ENCODE peak calls at places on chromosomes 16 and 17, in nine cellular contexts. One of them, this sample, is unnamed.

GRCh38 chr16:57576429-57576870 is 34.0 kb downstream of the ADGRG5 start:
- DNase-seq in stomach: peak; percentile 87
- DNase-seq in ovary: peak; percentile 77
- DNase-seq in heart left ventricle: peak; percentile 56
- DNase-seq in cardiac muscle cell: peak; percentile 85
- DNase-seq in CD8-positive, alpha-beta memory T cell: peak; percentile 86
- DNase-seq in transverse colon: peak; percentile 81
- DNase-seq in GM12878: peak; percentile 26
- DNase-seq in suprapubic skin: no peak
- DNase-seq in this sample: peak; percentile 71

GRCh38 chr16:31253642-31254045 is 6.1 kb upstream of the ITGAM start:
- DNase-seq in suprapubic skin: no peak
- DNase-seq in ovary: no peak
- DNase-seq in cardiac muscle cell: peak; percentile 10
- DNase-seq in CD8-positive, alpha-beta memory T cell: no peak
- DNase-seq in stomach: peak; percentile 27
- DNase-seq in GM12878: no peak
- DNase-seq in heart left ventricle: peak; percentile 12
- DNase-seq in transverse colon: peak; percentile 13
- DNase-seq in this sample: peak; percentile 65

GRCh38 chr16:74667215-74667765 is 613 bp upstream of the RFWD3 start:
- DNase-seq in suprapubic skin: no peak
- DNase-seq in CD8-positive, alpha-beta memory T cell: peak; percentile 48
- DNase-seq in transverse colon: peak; percentile 19
- DNase-seq in cardiac muscle cell: peak; percentile 71
- DNase-seq in ovary: peak; percentile 41
- DNase-seq in heart left ventricle: peak; percentile 15
- DNase-seq in stomach: peak; percentile 34
- DNase-seq in GM12878: no peak
- DNase-seq in this sample: peak; percentile 36

GRCh38 chr17:48351916-48352332 is 78.1 kb downstream of the SKAP1 start:
- DNase-seq in stomach: no peak
- DNase-seq in GM12878: no peak
- DNase-seq in suprapubic skin: no peak
- DNase-seq in ovary: no peak
- DNase-seq in CD8-positive, alpha-beta memory T cell: no peak
- DNase-seq in heart left ventricle: no peak
- DNase-seq in cardiac muscle cell: peak; percentile 40
- DNase-seq in transverse colon: no peak
- DNase-seq in this sample: peak; percentile 12

GRCh38 chr17:1999557-2000251 is 25.4 kb downstream of the RTN4RL1 start:
- DNase-seq in heart left ventricle: peak; percentile 73
- DNase-seq in GM12878: no peak
- DNase-seq in CD8-positive, alpha-beta memory T cell: no peak
- DNase-seq in stomach: peak; percentile 81
- DNase-seq in cardiac muscle cell: peak; percentile 86
- DNase-seq in transverse colon: peak; percentile 67
- DNase-seq in suprapubic skin: no peak
- DNase-seq in ovary: peak; percentile 59
- DNase-seq in this sample: peak; percentile 86

GRCh38 chr16:67260426-67261063 is 11.8 kb downstream of the SLC9A5 start:
- DNase-seq in suprapubic skin: no peak
- DNase-seq in ovary: no peak
- DNase-seq in cardiac muscle cell: peak; percentile 73
- DNase-seq in heart left ventricle: no peak
- DNase-seq in GM12878: no peak
- DNase-seq in CD8-positive, alpha-beta memory T cell: no peak
- DNase-seq in stomach: peak; percentile 61
- DNase-seq in transverse colon: no peak
- DNase-seq in this sample: peak; percentile 51

GRCh38 chr16:85169333-85170065 is 57.2 kb upstream of the CIBAR2 start:
- DNase-seq in transverse colon: no peak
- DNase-seq in stomach: no peak
- DNase-seq in CD8-positive, alpha-beta memory T cell: peak; percentile 30
- DNase-seq in cardiac muscle cell: peak; percentile 64
- DNase-seq in heart left ventricle: no peak
- DNase-seq in suprapubic skin: no peak
- DNase-seq in GM12878: no peak
- DNase-seq in ovary: peak; percentile 55
- DNase-seq in this sample: no peak

GRCh38 chr16:55711959-55712876 is 56.4 kb downstream of the SLC6A2 start:
- DNase-seq in suprapubic skin: no peak
- DNase-seq in heart left ventricle: peak; percentile 49
- DNase-seq in CD8-positive, alpha-beta memory T cell: peak; percentile 65
- DNase-seq in transverse colon: peak; percentile 40
- DNase-seq in ovary: peak; percentile 47
- DNase-seq in GM12878: no peak
- DNase-seq in stomach: peak; percentile 66
- DNase-seq in cardiac muscle cell: peak; percentile 83
- DNase-seq in this sample: peak; percentile 60

GRCh38 chr16:90077240-90077756 is at the start of gene PRDM7:
- DNase-seq in cardiac muscle cell: peak; percentile 89
- DNase-seq in suprapubic skin: peak; percentile 97
- DNase-seq in ovary: peak; percentile 96
- DNase-seq in transverse colon: peak; percentile 95
- DNase-seq in heart left ventricle: peak; percentile 93
- DNase-seq in stomach: peak; percentile 94
- DNase-seq in CD8-positive, alpha-beta memory T cell: peak; percentile 94
- DNase-seq in GM12878: peak; percentile 79
- DNase-seq in this sample: peak; percentile 97

GRCh38 chr16:2511128-2511785 is 2.5 kb upstream of the ATP6V0C start:
- DNase-seq in suprapubic skin: peak; percentile 92
- DNase-seq in transverse colon: peak; percentile 71
- DNase-seq in stomach: peak; percentile 58
- DNase-seq in GM12878: no peak
- DNase-seq in cardiac muscle cell: no peak
- DNase-seq in heart left ventricle: peak; percentile 59
- DNase-seq in ovary: peak; percentile 87
- DNase-seq in CD8-positive, alpha-beta memory T cell: no peak
- DNase-seq in this sample: no peak

GRCh38 chr17:83193336-83194188 is 114.2 kb downstream of the METRNL start:
- DNase-seq in cardiac muscle cell: no peak
- DNase-seq in transverse colon: peak; percentile 8
- DNase-seq in heart left ventricle: peak; percentile 8
- DNase-seq in suprapubic skin: peak; percentile 78
- DNase-seq in CD8-positive, alpha-beta memory T cell: peak; percentile 38
- DNase-seq in stomach: peak; percentile 23
- DNase-seq in ovary: peak; percentile 28
- DNase-seq in GM12878: no peak
- DNase-seq in this sample: no peak

GRCh38 chr17:55661359-55661758 is 61.3 kb downstream of the TMEM100 start:
- DNase-seq in suprapubic skin: no peak
- DNase-seq in cardiac muscle cell: no peak
- DNase-seq in heart left ventricle: no peak
- DNase-seq in transverse colon: no peak
- DNase-seq in ovary: no peak
- DNase-seq in GM12878: no peak
- DNase-seq in CD8-positive, alpha-beta memory T cell: no peak
- DNase-seq in stomach: no peak
- DNase-seq in this sample: no peak

GRCh38 chr16:88478115-88478514 is 25.0 kb downstream of the ZFPM1 start:
- DNase-seq in GM12878: no peak
- DNase-seq in cardiac muscle cell: no peak
- DNase-seq in suprapubic skin: no peak
- DNase-seq in stomach: no peak
- DNase-seq in CD8-positive, alpha-beta memory T cell: peak; percentile 65
- DNase-seq in ovary: no peak
- DNase-seq in transverse colon: no peak
- DNase-seq in heart left ventricle: no peak
- DNase-seq in this sample: no peak

GRCh38 chr16:21646721-21647561 is 5.5 kb downstream of the IGSF6 start:
- DNase-seq in ovary: no peak
- DNase-seq in GM12878: peak; percentile 99
- DNase-seq in transverse colon: peak; percentile 62
- DNase-seq in heart left ventricle: no peak
- DNase-seq in stomach: peak; percentile 35
- DNase-seq in CD8-positive, alpha-beta memory T cell: peak; percentile 85
- DNase-seq in cardiac muscle cell: no peak
- DNase-seq in suprapubic skin: no peak
- DNase-seq in this sample: peak; percentile 66

GRCh38 chr16:26645629-26646028 is 421.1 kb upstream of the C16orf82 start:
- DNase-seq in transverse colon: no peak
- DNase-seq in cardiac muscle cell: peak; percentile 67
- DNase-seq in ovary: no peak
- DNase-seq in heart left ventricle: no peak
- DNase-seq in CD8-positive, alpha-beta memory T cell: no peak
- DNase-seq in suprapubic skin: no peak
- DNase-seq in GM12878: no peak
- DNase-seq in stomach: no peak
- DNase-seq in this sample: no peak

GRCh38 chr16:86227801-86228200 is 282.5 kb upstream of the FOXF1 start:
- DNase-seq in transverse colon: no peak
- DNase-seq in CD8-positive, alpha-beta memory T cell: no peak
- DNase-seq in heart left ventricle: no peak
- DNase-seq in cardiac muscle cell: no peak
- DNase-seq in suprapubic skin: peak; percentile 29
- DNase-seq in GM12878: no peak
- DNase-seq in ovary: no peak
- DNase-seq in stomach: peak; percentile 17
- DNase-seq in this sample: no peak

GRCh38 chr17:72165202-72165972 is 44.6 kb downstream of the SOX9 start:
- DNase-seq in GM12878: no peak
- DNase-seq in suprapubic skin: no peak
- DNase-seq in cardiac muscle cell: no peak
- DNase-seq in heart left ventricle: no peak
- DNase-seq in ovary: no peak
- DNase-seq in transverse colon: no peak
- DNase-seq in stomach: no peak
- DNase-seq in CD8-positive, alpha-beta memory T cell: no peak
- DNase-seq in this sample: no peak

GRCh38 chr17:71098071-71098470 is 928.7 kb downstream of the KCNJ2 start:
- DNase-seq in ovary: no peak
- DNase-seq in transverse colon: no peak
- DNase-seq in CD8-positive, alpha-beta memory T cell: no peak
- DNase-seq in heart left ventricle: no peak
- DNase-seq in suprapubic skin: no peak
- DNase-seq in stomach: no peak
- DNase-seq in GM12878: no peak
- DNase-seq in cardiac muscle cell: no peak
- DNase-seq in this sample: no peak

GRCh38 chr17:49381033-49381432 is 19.0 kb upstream of the ZNF652 start:
- DNase-seq in ovary: no peak
- DNase-seq in transverse colon: no peak
- DNase-seq in cardiac muscle cell: no peak
- DNase-seq in stomach: no peak
- DNase-seq in CD8-positive, alpha-beta memory T cell: no peak
- DNase-seq in heart left ventricle: no peak
- DNase-seq in suprapubic skin: no peak
- DNase-seq in GM12878: no peak
- DNase-seq in this sample: no peak
- H3K27ac ChIP-seq in ovary: no peak overlapping the region
- H3K27ac ChIP-seq in transverse colon: peak overlapping the region; percentile 41
- H3K27ac ChIP-seq in cardiac muscle cell: no peak overlapping the region
- H3K27ac ChIP-seq in stomach: no peak overlapping the region
- H3K27ac ChIP-seq in CD8-positive, alpha-beta memory T cell: no peak overlapping the region
- H3K27ac ChIP-seq in heart left ventricle: no peak overlapping the region
- H3K27ac ChIP-seq in suprapubic skin: no peak overlapping the region
- H3K27ac ChIP-seq in GM12878: no peak overlapping the region
- H3K27ac ChIP-seq in this sample: no peak overlapping the region

GRCh38 chr16:69435977-69436729 is 11.7 kb downstream of the CYB5B start:
- DNase-seq in heart left ventricle: no peak
- DNase-seq in cardiac muscle cell: peak; percentile 14
- DNase-seq in ovary: no peak
- DNase-seq in CD8-positive, alpha-beta memory T cell: no peak
- DNase-seq in transverse colon: no peak
- DNase-seq in GM12878: no peak
- DNase-seq in suprapubic skin: no peak
- DNase-seq in stomach: peak; percentile 43
- DNase-seq in this sample: peak; percentile 35
- H3K4me1 ChIP-seq in heart left ventricle: peaks cover 6% of the 10 kb centered on the region
- H3K4me1 ChIP-seq in cardiac muscle cell: peaks cover 6% of the 10 kb centered on the region
- H3K4me1 ChIP-seq in ovary: peaks cover 2% of the 10 kb centered on the region
- H3K4me1 ChIP-seq in CD8-positive, alpha-beta memory T cell: no peaks in the 10 kb centered on the region
- H3K4me1 ChIP-seq in transverse colon: peaks cover 6% of the 10 kb centered on the region
- H3K4me1 ChIP-seq in GM12878: peaks cover 39% of the 10 kb centered on the region
- H3K4me1 ChIP-seq in suprapubic skin: peaks cover 10% of the 10 kb centered on the region
- H3K4me1 ChIP-seq in stomach: peaks cover 12% of the 10 kb centered on the region
- H3K4me1 ChIP-seq in this sample: peaks cover 8% of the 10 kb centered on the region

GRCh38 chr17:43720311-43721060 is 38.1 kb downstream of the SOST start:
- DNase-seq in transverse colon: peak; percentile 84
- DNase-seq in stomach: peak; percentile 78
- DNase-seq in cardiac muscle cell: peak; percentile 70
- DNase-seq in CD8-positive, alpha-beta memory T cell: peak; percentile 79
- DNase-seq in heart left ventricle: peak; percentile 87
- DNase-seq in suprapubic skin: peak; percentile 92
- DNase-seq in ovary: peak; percentile 80
- DNase-seq in GM12878: no peak
- DNase-seq in this sample: peak; percentile 77

GRCh38 chr17:43721537-43722268 is 36.9 kb downstream of the SOST start:
- DNase-seq in cardiac muscle cell: no peak
- DNase-seq in ovary: no peak
- DNase-seq in heart left ventricle: no peak
- DNase-seq in suprapubic skin: no peak
- DNase-seq in CD8-positive, alpha-beta memory T cell: no peak
- DNase-seq in transverse colon: no peak
- DNase-seq in GM12878: no peak
- DNase-seq in stomach: no peak
- DNase-seq in this sample: no peak

GRCh38 chr17:43717913-43718312 is 40.7 kb downstream of the SOST start:
- DNase-seq in cardiac muscle cell: no peak
- DNase-seq in suprapubic skin: no peak
- DNase-seq in heart left ventricle: no peak
- DNase-seq in ovary: no peak
- DNase-seq in CD8-positive, alpha-beta memory T cell: no peak
- DNase-seq in transverse colon: no peak
- DNase-seq in GM12878: no peak
- DNase-seq in stomach: no peak
- DNase-seq in this sample: no peak

GRCh38 chr17:43722269-43722619 is 36.3 kb downstream of the SOST start:
- DNase-seq in suprapubic skin: no peak
- DNase-seq in ovary: no peak
- DNase-seq in stomach: no peak
- DNase-seq in GM12878: no peak
- DNase-seq in heart left ventricle: no peak
- DNase-seq in CD8-positive, alpha-beta memory T cell: no peak
- DNase-seq in transverse colon: no peak
- DNase-seq in cardiac muscle cell: no peak
- DNase-seq in this sample: no peak

GRCh38 chr17:43719578-43719977 is 39.0 kb downstream of the SOST start:
- DNase-seq in cardiac muscle cell: no peak
- DNase-seq in CD8-positive, alpha-beta memory T cell: no peak
- DNase-seq in ovary: no peak
- DNase-seq in suprapubic skin: no peak
- DNase-seq in stomach: no peak
- DNase-seq in GM12878: no peak
- DNase-seq in transverse colon: no peak
- DNase-seq in heart left ventricle: no peak
- DNase-seq in this sample: no peak
- H3K9me3 ChIP-seq in cardiac muscle cell: no peaks in the 10 kb centered on the region
- H3K9me3 ChIP-seq in CD8-positive, alpha-beta memory T cell: no peaks in the 10 kb centered on the region
- H3K9me3 ChIP-seq in ovary: no peaks in the 10 kb centered on the region
- H3K9me3 ChIP-seq in suprapubic skin: no peaks in the 10 kb centered on the region
- H3K9me3 ChIP-seq in stomach: no peaks in the 10 kb centered on the region
- H3K9me3 ChIP-seq in GM12878: no peaks in the 10 kb centered on the region
- H3K9me3 ChIP-seq in transverse colon: no peaks in the 10 kb centered on the region
- H3K9me3 ChIP-seq in heart left ventricle: no peaks in the 10 kb centered on the region
- H3K9me3 ChIP-seq in this sample: no peaks in the 10 kb centered on the region

GRCh38 chr16:53042235-53042645 is 10.5 kb downstream of the CHD9NB start:
- DNase-seq in stomach: no peak
- DNase-seq in CD8-positive, alpha-beta memory T cell: no peak
- DNase-seq in transverse colon: no peak
- DNase-seq in suprapubic skin: no peak
- DNase-seq in cardiac muscle cell: no peak
- DNase-seq in ovary: no peak
- DNase-seq in heart left ventricle: no peak
- DNase-seq in GM12878: no peak
- DNase-seq in this sample: no peak
- H3K27ac ChIP-seq in stomach: peak overlapping the region; percentile 66
- H3K27ac ChIP-seq in CD8-positive, alpha-beta memory T cell: no peak overlapping the region
- H3K27ac ChIP-seq in transverse colon: peak overlapping the region; percentile 60
- H3K27ac ChIP-seq in suprapubic skin: peak overlapping the region; percentile 88
- H3K27ac ChIP-seq in cardiac muscle cell: no peak overlapping the region
- H3K27ac ChIP-seq in ovary: peak overlapping the region; percentile 6
- H3K27ac ChIP-seq in heart left ventricle: peak overlapping the region; percentile 81
- H3K27ac ChIP-seq in GM12878: no peak overlapping the region
- H3K27ac ChIP-seq in this sample: no peak overlapping the region

This sample was measured in small intestine.